ENCODE peak calls at places on chromosome 4, in seven cellular contexts. E is K562, Z is SK-N-SH, Q is HCT116, J is GM12878, I is H1, R is HepG2. B is an unnamed sample. For H3K79me2, the result is how much of the 10 kb centered on the place peaks cover.

GRCh38 chr4:76214269-76214628 is 625 bp upstream of the SCARB2 start:
- DNase-seq in E (no peak), Z (no peak), Q (no peak), J (no peak), I (no peak), R (no peak), B (no peak)

GRCh38 chr4:33566649-33567048 is 2677.7 kb downstream of the ARAP2 start:
- DNase-seq in E (no peak), Z (no peak), Q (no peak), J (no peak), I (no peak), R (no peak), B (no peak)

GRCh38 chr4:185004562-185005208 is 13.6 kb upstream of the HELT start:
- DNase-seq in E (no peak), Z (no peak), Q (no peak), J (no peak), I (no peak), R (no peak), B (no peak)

GRCh38 chr4:39528056-39528465 is 822 bp upstream of the UGDH start:
- DNase-seq in E (no peak), Z (no peak), Q (no peak), J (no peak), I (no peak), R (no peak), B (peak)

GRCh38 chr4:113919145-113919544 is 60.3 kb downstream of the ARSJ start:
- DNase-seq in E (no peak), Z (no peak), Q (no peak), J (no peak), I (no peak), R (no peak), B (no peak)

GRCh38 chr4:12393631-12394262 is 965.1 kb upstream of the HS3ST1 start:
- DNase-seq in E (no peak), Z (no peak), Q (no peak), J (no peak), I (no peak), R (no peak), B (no peak)

GRCh38 chr4:15395342-15395741 is 32.5 kb upstream of the C1QTNF7 start:
- DNase-seq in E (no peak), Z (no peak), Q (no peak), J (no peak), I (no peak), R (no peak), B (no peak)

GRCh38 chr4:41369680-41370079 is 113.0 kb downstream of the UCHL1 start:
- DNase-seq in E (no peak), Z (no peak), Q (no peak), J (no peak), I (no peak), R (no peak), B (peak)

GRCh38 chr4:140800686-140801085 is 44.5 kb upstream of the TBC1D9 start:
- DNase-seq in E (no peak), Z (no peak), Q (no peak), J (no peak), I (no peak), R (no peak), B (no peak)

GRCh38 chr4:77201343-77201742 is 44.3 kb downstream of the CCNG2 start:
- DNase-seq in E (no peak), Z (no peak), Q (no peak), J (no peak), I (no peak), R (no peak), B (no peak)

GRCh38 chr4:77072195-77072753 is 3.5 kb downstream of the CCNI start:
- DNase-seq in E (no peak), Z (no peak), Q (no peak), J (no peak), I (no peak), R (peak), B (no peak)

GRCh38 chr4:45661893-45662292 is 462.0 kb downstream of the GABRG1 start:
- DNase-seq in E (no peak), Z (no peak), Q (no peak), J (no peak), I (no peak), R (no peak), B (no peak)

GRCh38 chr4:13656569-13656988 is 29.1 kb upstream of the BOD1L1 start:
- DNase-seq in E (peak), Z (peak), Q (no peak), J (peak), I (no peak), R (peak), B (peak)

GRCh38 chr4:48778431-48779094 is 1.5 kb downstream of the FRYL start:
- DNase-seq in E (no peak), Z (peak), Q (no peak), J (no peak), I (no peak), R (peak), B (peak)

GRCh38 chr4:189301692-189302091 is 639.0 kb upstream of the FRG1 start:
- DNase-seq in E (no peak), Z (no peak), Q (no peak), J (no peak), I (no peak), R (no peak), B (no peak)

GRCh38 chr4:103450693-103451092 is 252.6 kb upstream of the CENPE start:
- DNase-seq in E (no peak), Z (no peak), Q (no peak), J (no peak), I (no peak), R (no peak), B (no peak)

GRCh38 chr4:103443324-103443723 is 245.2 kb upstream of the CENPE start:
- DNase-seq in E (no peak), Z (no peak), Q (peak), J (no peak), I (no peak), R (peak), B (no peak)

GRCh38 chr4:103451341-103451740 is 253.2 kb upstream of the CENPE start:
- DNase-seq in E (no peak), Z (no peak), Q (peak), J (no peak), I (no peak), R (no peak), B (no peak)

GRCh38 chr4:103449285-103449684 is 251.1 kb upstream of the CENPE start:
- DNase-seq in E (no peak), Z (no peak), Q (no peak), J (no peak), I (no peak), R (no peak), B (no peak)

GRCh38 chr4:103445377-103445776 is 247.2 kb upstream of the CENPE start:
- DNase-seq in E (no peak), Z (no peak), Q (no peak), J (no peak), I (no peak), R (no peak), B (no peak)
- TF ChIP-seq MAX in E (no peak), Z (no peak), Q (no peak), J (no peak), I (no peak), R (no peak), B (no peak)

GRCh38 chr4:87224036-87224923 is 3.9 kb upstream of the KLHL8 start:
- DNase-seq in E (no peak), Z (no peak), Q (no peak), J (no peak), I (no peak), R (no peak), B (no peak)
- H3K79me2 ChIP-seq in E (under half), Z (under half), Q (under half), J (under half), I (under half), R (under half), B (under half)

GRCh38 chr4:186033027-186033426 is 35.9 kb upstream of the TLR3 start:
- DNase-seq in E (no peak), Z (no peak), Q (no peak), J (no peak), I (no peak), R (no peak), B (no peak)

GRCh38 chr4:186040316-186040715 is 28.6 kb upstream of the TLR3 start:
- DNase-seq in E (no peak), Z (no peak), Q (no peak), J (no peak), I (no peak), R (no peak), B (no peak)

GRCh38 chr4:186037182-186037581 is 31.8 kb upstream of the TLR3 start:
- DNase-seq in E (no peak), Z (no peak), Q (no peak), J (no peak), I (no peak), R (no peak), B (no peak)

GRCh38 chr4:186039697-186040096 is 29.3 kb upstream of the TLR3 start:
- DNase-seq in E (no peak), Z (no peak), Q (no peak), J (no peak), I (no peak), R (no peak), B (no peak)

DNA sequence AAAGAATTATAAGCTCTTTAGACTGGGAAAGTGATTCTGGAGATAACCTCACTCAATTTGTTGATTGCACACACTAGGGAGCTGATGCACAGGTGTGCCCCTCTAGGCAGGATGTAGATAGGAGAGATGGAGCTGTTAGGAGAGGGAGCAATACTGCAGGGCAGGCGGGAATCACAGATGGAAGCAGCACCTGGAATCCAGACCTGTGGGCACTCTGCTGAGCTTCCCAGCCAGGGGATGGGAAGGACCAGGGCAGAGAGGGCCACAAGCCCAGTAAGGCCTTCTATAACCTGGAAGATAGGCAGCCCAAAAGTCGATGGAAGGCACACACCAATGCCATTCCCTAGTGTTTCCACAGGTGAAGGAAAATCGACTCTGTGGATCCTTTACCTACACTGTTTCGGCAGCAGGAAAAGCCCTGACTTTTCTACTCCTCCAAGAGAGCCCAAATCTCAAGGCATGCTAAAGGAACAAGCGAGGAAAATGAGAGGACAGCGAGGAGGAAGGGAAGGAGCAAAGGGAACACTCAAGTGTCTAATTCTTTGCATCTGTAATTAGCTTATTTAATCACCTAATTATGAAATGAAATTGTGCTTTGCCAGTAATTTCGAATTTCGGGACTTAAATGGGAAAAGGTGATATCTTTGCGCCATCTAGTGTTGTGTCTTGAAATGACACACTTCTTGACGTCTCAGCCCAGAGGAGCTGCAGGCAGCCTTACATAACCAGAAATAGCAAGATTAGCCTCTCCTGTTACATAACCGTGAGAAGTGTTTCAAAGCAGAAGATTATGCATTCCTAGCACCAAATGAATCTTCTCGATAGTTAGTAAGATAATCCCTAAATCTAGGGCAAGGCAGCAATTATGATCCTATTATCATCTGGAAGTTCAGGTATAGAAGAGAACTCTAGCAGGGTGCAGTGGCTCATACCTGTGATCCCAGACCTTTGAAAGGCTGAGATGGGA is 31.0 kb upstream of the TLR3 start:
- DNase-seq in E (peak), Z (peak), Q (peak), J (peak), I (no peak), R (peak), B (peak)
- TF ChIP-seq POLR2AphosphoS5 in E (no peak), Z (no peak), Q (no peak), J (no peak), I (no peak), R (no peak), B (no peak)

GRCh38 chr4:94724016-94724415 is 33.7 kb upstream of the BMPR1B start:
- DNase-seq in E (no peak), Z (no peak), Q (no peak), J (no peak), I (no peak), R (no peak), B (no peak)
- TF ChIP-seq MAX in E (no peak), Z (no peak), Q (no peak), J (no peak), I (no peak), R (no peak), B (no peak)

DNA sequence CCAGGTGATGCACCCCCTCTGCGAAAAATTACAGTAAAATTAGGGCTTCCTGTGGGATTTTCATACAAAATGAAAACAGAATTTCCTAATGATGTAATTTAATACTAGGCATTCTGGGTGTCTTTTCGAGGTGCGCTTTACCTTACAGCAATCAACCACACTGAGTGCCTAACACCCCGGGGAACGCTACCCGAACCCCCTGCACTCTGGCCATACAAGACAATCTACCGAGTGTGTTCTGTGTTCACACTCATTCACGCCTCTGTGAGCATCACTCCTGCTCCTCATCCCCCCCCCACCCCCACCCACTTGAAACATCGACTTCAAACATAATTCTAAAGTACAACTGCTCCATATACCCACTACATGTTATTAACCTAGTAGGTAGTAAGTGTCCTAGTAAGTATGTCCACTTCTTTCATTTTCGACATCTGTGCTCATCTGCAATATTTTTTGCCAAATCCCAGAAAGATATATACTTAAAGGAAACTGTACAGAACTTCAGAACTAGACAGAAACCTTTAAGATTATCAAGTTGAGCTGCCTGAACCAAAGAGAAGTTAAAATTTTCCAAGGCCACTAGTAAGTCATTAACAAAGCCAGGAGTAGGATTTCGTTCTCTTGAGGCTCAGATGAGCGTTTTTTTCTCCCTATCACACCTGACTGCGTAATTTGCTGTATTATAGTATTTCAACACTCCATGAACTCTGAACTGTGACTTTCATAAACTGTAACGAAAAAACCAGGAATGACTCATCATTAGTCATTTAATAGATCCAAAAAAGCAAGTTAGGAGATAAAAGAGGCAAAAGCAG is 79.9 kb downstream of the FAT1 start:
- DNase-seq in E (no peak), Z (no peak), Q (no peak), J (no peak), I (no peak), R (peak), B (no peak)
- H3K79me2 ChIP-seq in E (under half), Z (under half), Q (half or more), J (under half), I (under half), R (under half), B (under half)

GRCh38 chr4:178339769-178340168 is 897.5 kb upstream of the AGA start:
- DNase-seq in E (no peak), Z (no peak), Q (no peak), J (no peak), I (no peak), R (no peak), B (no peak)

DNA sequence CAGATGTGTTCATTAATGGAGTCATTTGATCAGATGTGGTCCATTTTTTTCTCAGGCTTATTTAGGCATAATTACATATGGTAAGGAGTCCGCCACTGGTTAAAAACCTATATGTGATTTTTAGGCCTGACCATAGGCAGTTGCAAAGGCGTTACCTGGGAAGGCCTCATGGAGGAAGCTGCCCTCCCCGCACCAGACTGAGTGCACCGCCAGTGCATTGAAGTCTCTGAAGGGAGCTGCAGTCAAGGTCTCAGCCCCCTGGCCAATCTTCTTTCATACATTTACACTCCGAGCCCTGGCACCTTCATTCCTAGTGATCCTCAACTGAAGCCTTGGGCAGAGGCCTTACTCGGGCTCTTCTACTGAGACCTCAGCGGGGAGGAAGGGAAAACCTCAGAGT is 898.2 kb upstream of the AGA start:
- DNase-seq in E (no peak), Z (no peak), Q (no peak), J (no peak), I (no peak), R (no peak), B (no peak)
- TF ChIP-seq POLR2AphosphoS5 in E (no peak), Z (no peak), Q (no peak), J (no peak), I (no peak), R (no peak), B (no peak)

B was measured in endothelial cell of umbilical vein.